ENCODE peak calls at places on chromosomes 2 and 18, in four cellular contexts. One of them, this sample, is unnamed.

GRCh38 chr2:231854616-231855125 is 68.4 kb downstream of the COPS7B start:
- DNase-seq in astrocyte of the cerebellum: no peak
- DNase-seq in AG04449: no peak
- DNase-seq in epithelial cell of esophagus: peak
- DNase-seq in this sample: no peak

GRCh38 chr18:79523738-79524180 is 128.0 kb downstream of the NFATC1 start:
- DNase-seq in AG04449: no peak
- DNase-seq in astrocyte of the cerebellum: no peak
- DNase-seq in epithelial cell of esophagus: no peak
- DNase-seq in this sample: no peak

GRCh38 chr2:52269696-52270485 is 1238.0 kb upstream of the NRXN1 start:
- DNase-seq in astrocyte of the cerebellum: peak
- DNase-seq in AG04449: no peak
- DNase-seq in epithelial cell of esophagus: no peak
- DNase-seq in this sample: no peak

GRCh38 chr2:121648611-121649401 is 456 bp downstream of the CLASP1 start:
- DNase-seq in astrocyte of the cerebellum: peak
- DNase-seq in epithelial cell of esophagus: peak
- DNase-seq in AG04449: no peak
- DNase-seq in this sample: no peak

GRCh38 chr2:47501374-47502200 is 98.6 kb downstream of the MSH2 start:
- DNase-seq in astrocyte of the cerebellum: peak
- DNase-seq in epithelial cell of esophagus: peak
- DNase-seq in AG04449: no peak
- DNase-seq in this sample: no peak

GRCh38 chr2:204900910-204901309 is 355.6 kb downstream of the PARD3B start:
- DNase-seq in epithelial cell of esophagus: peak
- DNase-seq in astrocyte of the cerebellum: no peak
- DNase-seq in AG04449: no peak
- DNase-seq in this sample: no peak

GRCh38 chr2:238967031-238967977 is 119.4 kb downstream of the TWIST2 start:
- DNase-seq in epithelial cell of esophagus: no peak
- DNase-seq in astrocyte of the cerebellum: no peak
- DNase-seq in AG04449: no peak
- DNase-seq in this sample: no peak

GRCh38 chr2:142769761-142770160 is 107.7 kb upstream of the KYNU start:
- DNase-seq in AG04449: no peak
- DNase-seq in astrocyte of the cerebellum: no peak
- DNase-seq in epithelial cell of esophagus: peak
- DNase-seq in this sample: no peak

GRCh38 chr2:205660521-205661124 is 21.7 kb upstream of the NRP2 start:
- DNase-seq in astrocyte of the cerebellum: peak
- DNase-seq in epithelial cell of esophagus: peak
- DNase-seq in AG04449: peak
- DNase-seq in this sample: no peak

GRCh38 chr2:120545521-120546076 is 190.1 kb upstream of the GLI2 start:
- DNase-seq in AG04449: no peak
- DNase-seq in astrocyte of the cerebellum: no peak
- DNase-seq in epithelial cell of esophagus: no peak
- DNase-seq in this sample: no peak

GRCh38 chr2:124482551-124482950 is 457.5 kb downstream of the CNTNAP5 start:
- DNase-seq in astrocyte of the cerebellum: no peak
- DNase-seq in epithelial cell of esophagus: no peak
- DNase-seq in AG04449: no peak
- DNase-seq in this sample: no peak

GRCh38 chr2:25323042-25323514 is 18.6 kb downstream of the DNMT3A start:
- DNase-seq in AG04449: no peak
- DNase-seq in astrocyte of the cerebellum: no peak
- DNase-seq in epithelial cell of esophagus: no peak
- DNase-seq in this sample: no peak

GRCh38 chr2:197677483-197677882 is 2.1 kb upstream of the RFTN2 start:
- DNase-seq in astrocyte of the cerebellum: no peak
- DNase-seq in epithelial cell of esophagus: peak
- DNase-seq in AG04449: no peak
- DNase-seq in this sample: no peak

GRCh38 chr2:220814441-220814840 is 757.7 kb downstream of the EPHA4 start:
- DNase-seq in AG04449: no peak
- DNase-seq in astrocyte of the cerebellum: no peak
- DNase-seq in epithelial cell of esophagus: no peak
- DNase-seq in this sample: no peak

GRCh38 chr2:105764059-105764458 is 19.3 kb downstream of the NCK2 start:
- DNase-seq in AG04449: no peak
- DNase-seq in astrocyte of the cerebellum: no peak
- DNase-seq in epithelial cell of esophagus: no peak
- DNase-seq in this sample: no peak

GRCh38 chr2:234512884-234513669 is 16.2 kb upstream of the ARL4C start:
- DNase-seq in astrocyte of the cerebellum: no peak
- DNase-seq in AG04449: no peak
- DNase-seq in epithelial cell of esophagus: no peak
- DNase-seq in this sample: no peak

GRCh38 chr2:116098049-116098448 is 1655.6 kb downstream of the DPP10 start:
- DNase-seq in astrocyte of the cerebellum: no peak
- DNase-seq in AG04449: no peak
- DNase-seq in epithelial cell of esophagus: no peak
- DNase-seq in this sample: no peak

GRCh38 chr2:121650554-121650930 is 1.3 kb upstream of the CLASP1 start:
- DNase-seq in astrocyte of the cerebellum: no peak
- DNase-seq in AG04449: no peak
- DNase-seq in epithelial cell of esophagus: no peak
- DNase-seq in this sample: no peak

GRCh38 chr2:74017181-74017580 is 32.5 kb downstream of the TET3 start:
- DNase-seq in AG04449: no peak
- DNase-seq in astrocyte of the cerebellum: no peak
- DNase-seq in epithelial cell of esophagus: no peak
- DNase-seq in this sample: no peak

GRCh38 chr2:198657520-198658121 is 800.1 kb downstream of the SATB2 start:
- DNase-seq in AG04449: no peak
- DNase-seq in astrocyte of the cerebellum: peak
- DNase-seq in epithelial cell of esophagus: peak
- DNase-seq in this sample: no peak

GRCh38 chr2:181955010-181955409 is 30.6 kb upstream of the PPP1R1C start:
- DNase-seq in astrocyte of the cerebellum: no peak
- DNase-seq in epithelial cell of esophagus: peak
- DNase-seq in AG04449: no peak
- DNase-seq in this sample: no peak

GRCh38 chr2:68565273-68565672 is 78.1 kb upstream of the PROKR1 start:
- DNase-seq in AG04449: no peak
- DNase-seq in astrocyte of the cerebellum: no peak
- DNase-seq in epithelial cell of esophagus: no peak
- DNase-seq in this sample: no peak

GRCh38 chr18:77197073-77197472 is 52.6 kb upstream of the GALR1 start:
- DNase-seq in AG04449: no peak
- DNase-seq in epithelial cell of esophagus: peak
- DNase-seq in astrocyte of the cerebellum: no peak
- DNase-seq in this sample: no peak

GRCh38 chr2:6290212-6290611 is 575.5 kb downstream of the CMPK2 start:
- DNase-seq in astrocyte of the cerebellum: no peak
- DNase-seq in epithelial cell of esophagus: no peak
- DNase-seq in AG04449: no peak
- DNase-seq in this sample: no peak

GRCh38 chr18:48832961-48833700 is 117.6 kb downstream of the SMAD7 start:
- DNase-seq in epithelial cell of esophagus: peak
- DNase-seq in AG04449: no peak
- DNase-seq in astrocyte of the cerebellum: peak
- DNase-seq in this sample: no peak

GRCh38 chr2:222745836-222746559 is 74.5 kb downstream of the MOGAT1 start:
- DNase-seq in epithelial cell of esophagus: no peak
- DNase-seq in AG04449: no peak
- DNase-seq in astrocyte of the cerebellum: no peak
- DNase-seq in this sample: no peak

GRCh38 chr18:30280861-30281470 is 761.6 kb downstream of the DSC3 start:
- DNase-seq in astrocyte of the cerebellum: peak
- DNase-seq in epithelial cell of esophagus: peak
- DNase-seq in AG04449: no peak
- DNase-seq in this sample: peak

GRCh38 chr18:68660355-68661183 is 54.3 kb downstream of the TMX3 start:
- DNase-seq in AG04449: no peak
- DNase-seq in astrocyte of the cerebellum: peak
- DNase-seq in epithelial cell of esophagus: peak
- DNase-seq in this sample: peak

GRCh38 chr2:31831585-31831984 is 179.2 kb downstream of the MEMO1 start:
- DNase-seq in epithelial cell of esophagus: peak
- DNase-seq in AG04449: no peak
- DNase-seq in astrocyte of the cerebellum: no peak
- DNase-seq in this sample: no peak

GRCh38 chr2:24304098-24304497 is 56.2 kb downstream of the ITSN2 start:
- DNase-seq in astrocyte of the cerebellum: peak
- DNase-seq in AG04449: peak
- DNase-seq in epithelial cell of esophagus: peak
- DNase-seq in this sample: peak

GRCh38 chr2:98460573-98461560 is 16.2 kb downstream of the INPP4A start:
- DNase-seq in astrocyte of the cerebellum: no peak
- DNase-seq in epithelial cell of esophagus: no peak
- DNase-seq in AG04449: no peak
- DNase-seq in this sample: no peak

GRCh38 chr18:23207191-23207955 is 72.1 kb downstream of the CABLES1 start:
- DNase-seq in epithelial cell of esophagus: peak
- DNase-seq in astrocyte of the cerebellum: no peak
- DNase-seq in AG04449: no peak
- DNase-seq in this sample: no peak

GRCh38 chr2:239689410-239689809 is 288.6 kb upstream of the HDAC4 start:
- DNase-seq in AG04449: no peak
- DNase-seq in astrocyte of the cerebellum: no peak
- DNase-seq in epithelial cell of esophagus: no peak
- DNase-seq in this sample: no peak

GRCh38 chr2:68620762-68621161 is 22.6 kb upstream of the PROKR1 start:
- DNase-seq in epithelial cell of esophagus: peak
- DNase-seq in astrocyte of the cerebellum: no peak
- DNase-seq in AG04449: no peak
- DNase-seq in this sample: no peak

GRCh38 chr2:95122197-95122551 is 566 bp upstream of the MRPS5 start:
- DNase-seq in astrocyte of the cerebellum: no peak
- DNase-seq in epithelial cell of esophagus: no peak
- DNase-seq in AG04449: no peak
- DNase-seq in this sample: no peak

GRCh38 chr2:95121150-95121494 is 486 bp downstream of the MRPS5 start:
- DNase-seq in astrocyte of the cerebellum: no peak
- DNase-seq in epithelial cell of esophagus: no peak
- DNase-seq in AG04449: no peak
- DNase-seq in this sample: no peak

GRCh38 chr2:95121495-95122196 is at the start of gene MRPS5:
- DNase-seq in epithelial cell of esophagus: peak
- DNase-seq in astrocyte of the cerebellum: peak
- DNase-seq in AG04449: no peak
- DNase-seq in this sample: no peak
- H3K4me3 ChIP-seq in epithelial cell of esophagus: peak
- H3K4me3 ChIP-seq in astrocyte of the cerebellum: peak
- H3K4me3 ChIP-seq in AG04449: peak
- H3K4me3 ChIP-seq in this sample: peak

GRCh38 chr18:52685316-52685715 is 345.3 kb downstream of the DCC start:
- DNase-seq in astrocyte of the cerebellum: no peak
- DNase-seq in epithelial cell of esophagus: peak
- DNase-seq in AG04449: no peak
- DNase-seq in this sample: no peak
- TF ChIP-seq CTCF in astrocyte of the cerebellum: no peak
- TF ChIP-seq CTCF in epithelial cell of esophagus: no peak
- TF ChIP-seq CTCF in AG04449: no peak
- TF ChIP-seq CTCF in this sample: no peak

DNA sequence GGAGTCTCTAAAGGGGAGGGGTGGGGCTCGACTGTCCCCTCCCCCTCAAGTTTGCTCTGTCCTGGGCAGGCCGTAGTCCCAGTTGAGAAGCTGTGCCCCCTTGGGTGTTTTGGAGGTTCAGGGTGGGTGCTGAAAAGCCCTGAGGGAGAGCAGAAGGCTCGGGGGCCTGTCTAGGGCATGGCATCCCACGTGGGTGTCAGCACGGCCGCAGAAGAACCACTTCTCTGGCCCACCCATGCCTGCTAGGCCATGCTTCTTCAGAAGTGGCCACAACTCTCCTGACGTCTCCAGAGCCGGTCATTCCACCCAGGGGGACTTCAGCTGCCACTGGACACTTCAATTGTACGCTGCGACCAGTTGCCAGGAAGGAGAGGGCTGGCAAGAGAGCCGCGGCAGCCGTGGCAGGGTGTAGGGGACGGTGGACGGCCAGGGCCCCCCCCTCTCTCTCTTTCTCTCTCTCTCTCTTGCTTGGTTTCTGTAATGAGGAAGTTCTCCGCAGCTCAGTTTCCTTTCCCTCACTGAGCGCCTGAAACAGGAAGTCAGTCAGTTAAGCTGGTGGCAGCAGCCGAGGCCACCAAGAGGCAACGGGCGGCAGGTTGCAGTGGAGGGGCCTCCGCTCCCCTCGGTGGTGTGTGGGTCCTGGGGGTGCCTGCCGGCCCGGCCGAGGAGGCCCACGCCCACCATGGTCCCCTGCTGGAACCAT is at the start of gene INPP5D:
- DNase-seq in astrocyte of the cerebellum: no peak
- DNase-seq in AG04449: no peak
- DNase-seq in epithelial cell of esophagus: no peak
- DNase-seq in this sample: no peak
- H3K4me3 ChIP-seq in astrocyte of the cerebellum: no peak
- H3K4me3 ChIP-seq in AG04449: no peak
- H3K4me3 ChIP-seq in epithelial cell of esophagus: no peak
- H3K4me3 ChIP-seq in this sample: no peak

GRCh38 chr2:2831656-2832055 is 500.6 kb upstream of the MYT1L start:
- DNase-seq in astrocyte of the cerebellum: no peak
- DNase-seq in AG04449: no peak
- DNase-seq in epithelial cell of esophagus: no peak
- DNase-seq in this sample: no peak
- TF ChIP-seq CTCF in astrocyte of the cerebellum: no peak
- TF ChIP-seq CTCF in AG04449: no peak
- TF ChIP-seq CTCF in epithelial cell of esophagus: no peak
- TF ChIP-seq CTCF in this sample: no peak

GRCh38 chr18:4453712-4454547 is 1.2 kb downstream of the DLGAP1 start:
- DNase-seq in AG04449: no peak
- DNase-seq in epithelial cell of esophagus: no peak
- DNase-seq in astrocyte of the cerebellum: no peak
- DNase-seq in this sample: no peak
- H3K4me3 ChIP-seq in AG04449: no peak
- H3K4me3 ChIP-seq in epithelial cell of esophagus: no peak
- H3K4me3 ChIP-seq in astrocyte of the cerebellum: peak
- H3K4me3 ChIP-seq in this sample: no peak

DNA sequence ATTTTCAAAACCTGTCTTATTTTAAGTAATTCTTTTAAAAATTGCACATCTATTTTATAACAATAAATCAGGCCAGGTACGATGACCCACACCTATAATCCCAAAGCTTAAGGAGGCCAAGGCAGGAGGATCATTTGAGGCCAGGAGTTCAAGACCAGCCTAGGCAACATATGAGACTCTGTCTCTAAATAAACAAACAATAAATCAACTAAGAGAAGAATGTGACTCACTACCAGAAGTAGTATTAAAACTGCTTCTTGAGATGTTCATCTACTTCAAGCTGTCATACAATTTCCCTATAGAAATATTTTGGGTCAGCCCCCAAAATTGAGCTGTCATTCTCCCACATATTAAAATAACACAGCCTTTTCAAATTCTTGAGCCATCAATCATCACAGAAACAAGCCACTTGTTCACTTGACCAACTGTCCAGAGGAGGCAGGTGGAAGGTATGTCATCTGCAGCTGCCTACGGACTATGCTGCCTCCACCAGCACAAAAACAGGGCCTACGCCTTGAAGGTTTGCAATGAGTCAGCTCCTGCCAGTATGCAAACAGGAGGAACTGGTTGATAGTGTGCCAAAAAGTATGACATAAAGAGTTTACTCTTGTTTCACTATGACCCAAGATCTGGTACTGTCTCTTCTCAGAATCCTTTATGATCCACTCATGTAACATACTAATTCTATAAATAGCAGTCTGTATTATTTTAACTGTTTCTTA is 33.6 kb downstream of the KIDINS220 start:
- DNase-seq in astrocyte of the cerebellum: peak
- DNase-seq in AG04449: peak
- DNase-seq in epithelial cell of esophagus: peak
- DNase-seq in this sample: peak
- TF ChIP-seq CTCF in astrocyte of the cerebellum: peak
- TF ChIP-seq CTCF in AG04449: no peak
- TF ChIP-seq CTCF in epithelial cell of esophagus: peak
- TF ChIP-seq CTCF in this sample: peak